ENCODE peak calls at places on chromosomes 4 and X, in nine cellular contexts. One of them, this sample, is unnamed.
A peak's percentile ranks its signal among the peaks of the same experiment; 100 is the strongest.

GRCh38 chrX:138691186-138691585 is 20.3 kb downstream of the FGF13 start:
- DNase-seq in Caki2: no peak
- DNase-seq in naive thymus-derived CD8-positive, alpha-beta T cell: no peak
- DNase-seq in HAP-1: no peak
- DNase-seq in stimulated activated CD4-positive, alpha-beta T cell treated with anti-CD3 and anti-CD28 coated beads, Interleukin-2, amount 100 ng/mL, for 24 hours: no peak
- DNase-seq in skeletal muscle cell: no peak
- DNase-seq in frontal cortex: no peak
- DNase-seq in NCI-H345: no peak
- DNase-seq in GM20000: no peak
- DNase-seq in this sample: no peak

GRCh38 chr4:156798438-156798837 is 173.2 kb downstream of the PDGFC start:
- DNase-seq in Caki2: no peak
- DNase-seq in naive thymus-derived CD8-positive, alpha-beta T cell: no peak
- DNase-seq in HAP-1: no peak
- DNase-seq in stimulated activated CD4-positive, alpha-beta T cell treated with anti-CD3 and anti-CD28 coated beads, Interleukin-2, amount 100 ng/mL, for 24 hours: no peak
- DNase-seq in skeletal muscle cell: no peak
- DNase-seq in frontal cortex: no peak
- DNase-seq in NCI-H345: no peak
- DNase-seq in GM20000: no peak
- DNase-seq in this sample: no peak

GRCh38 chr4:114659386-114660008 is 60.9 kb downstream of the UGT8 start:
- DNase-seq in Caki2: peak; percentile 45
- DNase-seq in naive thymus-derived CD8-positive, alpha-beta T cell: peak; percentile 5
- DNase-seq in HAP-1: peak; percentile 78
- DNase-seq in stimulated activated CD4-positive, alpha-beta T cell treated with anti-CD3 and anti-CD28 coated beads, Interleukin-2, amount 100 ng/mL, for 24 hours: peak; percentile 36
- DNase-seq in skeletal muscle cell: peak; percentile 24
- DNase-seq in frontal cortex: peak; percentile 28
- DNase-seq in NCI-H345: peak; percentile 66
- DNase-seq in GM20000: peak; percentile 63
- DNase-seq in this sample: peak; percentile 49

GRCh38 chrX:82362550-82362949 is 1145.5 kb upstream of the POU3F4 start:
- DNase-seq in Caki2: no peak
- DNase-seq in naive thymus-derived CD8-positive, alpha-beta T cell: no peak
- DNase-seq in HAP-1: no peak
- DNase-seq in stimulated activated CD4-positive, alpha-beta T cell treated with anti-CD3 and anti-CD28 coated beads, Interleukin-2, amount 100 ng/mL, for 24 hours: no peak
- DNase-seq in skeletal muscle cell: no peak
- DNase-seq in frontal cortex: no peak
- DNase-seq in NCI-H345: no peak
- DNase-seq in GM20000: no peak
- DNase-seq in this sample: no peak

GRCh38 chrX:54891573-54891972 is 29.1 kb upstream of the TRO start:
- DNase-seq in Caki2: peak; percentile 33
- DNase-seq in naive thymus-derived CD8-positive, alpha-beta T cell: peak; percentile 5
- DNase-seq in HAP-1: peak; percentile 33
- DNase-seq in stimulated activated CD4-positive, alpha-beta T cell treated with anti-CD3 and anti-CD28 coated beads, Interleukin-2, amount 100 ng/mL, for 24 hours: peak; percentile 36
- DNase-seq in skeletal muscle cell: peak; percentile 3
- DNase-seq in frontal cortex: peak; percentile 14
- DNase-seq in NCI-H345: peak; percentile 41
- DNase-seq in GM20000: peak; percentile 23
- DNase-seq in this sample: peak; percentile 4

GRCh38 chr4:146029939-146030710 is 91.5 kb upstream of the ZNF827 start:
- DNase-seq in Caki2: no peak
- DNase-seq in naive thymus-derived CD8-positive, alpha-beta T cell: peak; percentile 22
- DNase-seq in HAP-1: no peak
- DNase-seq in stimulated activated CD4-positive, alpha-beta T cell treated with anti-CD3 and anti-CD28 coated beads, Interleukin-2, amount 100 ng/mL, for 24 hours: no peak
- DNase-seq in skeletal muscle cell: no peak
- DNase-seq in frontal cortex: no peak
- DNase-seq in NCI-H345: no peak
- DNase-seq in GM20000: peak; percentile 56
- DNase-seq in this sample: no peak

GRCh38 chr4:7893539-7893938 is 46.1 kb downstream of the AFAP1 start:
- DNase-seq in Caki2: no peak
- DNase-seq in naive thymus-derived CD8-positive, alpha-beta T cell: no peak
- DNase-seq in HAP-1: no peak
- DNase-seq in stimulated activated CD4-positive, alpha-beta T cell treated with anti-CD3 and anti-CD28 coated beads, Interleukin-2, amount 100 ng/mL, for 24 hours: no peak
- DNase-seq in skeletal muscle cell: no peak
- DNase-seq in frontal cortex: no peak
- DNase-seq in NCI-H345: no peak
- DNase-seq in GM20000: no peak
- DNase-seq in this sample: no peak

GRCh38 chr4:82988323-82988832 is 22.2 kb downstream of the LIN54 start:
- DNase-seq in Caki2: no peak
- DNase-seq in naive thymus-derived CD8-positive, alpha-beta T cell: no peak
- DNase-seq in HAP-1: peak; percentile 61
- DNase-seq in stimulated activated CD4-positive, alpha-beta T cell treated with anti-CD3 and anti-CD28 coated beads, Interleukin-2, amount 100 ng/mL, for 24 hours: no peak
- DNase-seq in skeletal muscle cell: peak; percentile 36
- DNase-seq in frontal cortex: no peak
- DNase-seq in NCI-H345: no peak
- DNase-seq in GM20000: no peak
- DNase-seq in this sample: no peak

GRCh38 chr4:6446538-6447451 is 25.6 kb downstream of the PPP2R2C start:
- DNase-seq in Caki2: no peak
- DNase-seq in naive thymus-derived CD8-positive, alpha-beta T cell: no peak
- DNase-seq in HAP-1: peak; percentile 29
- DNase-seq in stimulated activated CD4-positive, alpha-beta T cell treated with anti-CD3 and anti-CD28 coated beads, Interleukin-2, amount 100 ng/mL, for 24 hours: no peak
- DNase-seq in skeletal muscle cell: no peak
- DNase-seq in frontal cortex: peak; percentile 56
- DNase-seq in NCI-H345: no peak
- DNase-seq in GM20000: no peak
- DNase-seq in this sample: no peak

GRCh38 chr4:40478215-40478614 is 143.1 kb downstream of the CHRNA9 start:
- DNase-seq in Caki2: no peak
- DNase-seq in naive thymus-derived CD8-positive, alpha-beta T cell: no peak
- DNase-seq in HAP-1: no peak
- DNase-seq in stimulated activated CD4-positive, alpha-beta T cell treated with anti-CD3 and anti-CD28 coated beads, Interleukin-2, amount 100 ng/mL, for 24 hours: no peak
- DNase-seq in skeletal muscle cell: no peak
- DNase-seq in frontal cortex: no peak
- DNase-seq in NCI-H345: no peak
- DNase-seq in GM20000: no peak
- DNase-seq in this sample: no peak

GRCh38 chr4:123479944-123480343 is 83.3 kb downstream of the SPRY1 start:
- DNase-seq in Caki2: peak; percentile 26
- DNase-seq in naive thymus-derived CD8-positive, alpha-beta T cell: no peak
- DNase-seq in HAP-1: no peak
- DNase-seq in stimulated activated CD4-positive, alpha-beta T cell treated with anti-CD3 and anti-CD28 coated beads, Interleukin-2, amount 100 ng/mL, for 24 hours: no peak
- DNase-seq in skeletal muscle cell: no peak
- DNase-seq in frontal cortex: no peak
- DNase-seq in NCI-H345: no peak
- DNase-seq in GM20000: no peak
- DNase-seq in this sample: no peak

GRCh38 chrX:2401590-2402360 is 99.0 kb downstream of the DHRSX start:
- DNase-seq in Caki2: peak; percentile 93
- DNase-seq in naive thymus-derived CD8-positive, alpha-beta T cell: no peak
- DNase-seq in HAP-1: peak; percentile 71
- DNase-seq in stimulated activated CD4-positive, alpha-beta T cell treated with anti-CD3 and anti-CD28 coated beads, Interleukin-2, amount 100 ng/mL, for 24 hours: no peak
- DNase-seq in skeletal muscle cell: no peak
- DNase-seq in frontal cortex: peak; percentile 34
- DNase-seq in NCI-H345: no peak
- DNase-seq in GM20000: no peak
- DNase-seq in this sample: no peak

GRCh38 chrX:118286066-118286758 is 59.7 kb upstream of the WDR44 start:
- DNase-seq in Caki2: peak; percentile 36
- DNase-seq in naive thymus-derived CD8-positive, alpha-beta T cell: no peak
- DNase-seq in HAP-1: no peak
- DNase-seq in stimulated activated CD4-positive, alpha-beta T cell treated with anti-CD3 and anti-CD28 coated beads, Interleukin-2, amount 100 ng/mL, for 24 hours: no peak
- DNase-seq in skeletal muscle cell: no peak
- DNase-seq in frontal cortex: no peak
- DNase-seq in NCI-H345: no peak
- DNase-seq in GM20000: no peak
- DNase-seq in this sample: no peak

GRCh38 chrX:132227383-132228112 is 8.3 kb upstream of the RAP2C start:
- DNase-seq in Caki2: no peak
- DNase-seq in naive thymus-derived CD8-positive, alpha-beta T cell: no peak
- DNase-seq in HAP-1: no peak
- DNase-seq in stimulated activated CD4-positive, alpha-beta T cell treated with anti-CD3 and anti-CD28 coated beads, Interleukin-2, amount 100 ng/mL, for 24 hours: no peak
- DNase-seq in skeletal muscle cell: peak; percentile 39
- DNase-seq in frontal cortex: no peak
- DNase-seq in NCI-H345: no peak
- DNase-seq in GM20000: no peak
- DNase-seq in this sample: no peak

GRCh38 chr4:59039046-59039445 is 1928.9 kb upstream of the IGFBP7 start:
- DNase-seq in Caki2: no peak
- DNase-seq in naive thymus-derived CD8-positive, alpha-beta T cell: no peak
- DNase-seq in HAP-1: no peak
- DNase-seq in stimulated activated CD4-positive, alpha-beta T cell treated with anti-CD3 and anti-CD28 coated beads, Interleukin-2, amount 100 ng/mL, for 24 hours: no peak
- DNase-seq in skeletal muscle cell: no peak
- DNase-seq in frontal cortex: no peak
- DNase-seq in NCI-H345: no peak
- DNase-seq in GM20000: no peak
- DNase-seq in this sample: no peak

GRCh38 chrX:96683997-96684338 is 674 bp upstream of the DIAPH2 start:
- DNase-seq in Caki2: no peak
- DNase-seq in naive thymus-derived CD8-positive, alpha-beta T cell: no peak
- DNase-seq in HAP-1: no peak
- DNase-seq in stimulated activated CD4-positive, alpha-beta T cell treated with anti-CD3 and anti-CD28 coated beads, Interleukin-2, amount 100 ng/mL, for 24 hours: no peak
- DNase-seq in skeletal muscle cell: no peak
- DNase-seq in frontal cortex: no peak
- DNase-seq in NCI-H345: no peak
- DNase-seq in GM20000: peak; percentile 1
- DNase-seq in this sample: no peak

GRCh38 chr4:151325320-151326246 is at the start of gene SH3D19:
- DNase-seq in Caki2: peak; percentile 84
- DNase-seq in naive thymus-derived CD8-positive, alpha-beta T cell: no peak
- DNase-seq in HAP-1: peak; percentile 88
- DNase-seq in stimulated activated CD4-positive, alpha-beta T cell treated with anti-CD3 and anti-CD28 coated beads, Interleukin-2, amount 100 ng/mL, for 24 hours: no peak
- DNase-seq in skeletal muscle cell: no peak
- DNase-seq in frontal cortex: peak; percentile 50
- DNase-seq in NCI-H345: peak; percentile 18
- DNase-seq in GM20000: peak; percentile 34
- DNase-seq in this sample: peak; percentile 15

This sample was measured in NCI-H1105.